ENCODE peak calls at places on chromosomes 13 and 19, in seven cellular contexts. A is naive thymus-derived CD8-positive, alpha-beta T cell; B is HFFc6; D is Ammon's horn; E is ovary; V is AG09319; U is Calu3. Y is an unnamed sample.

GRCh38 chr19:10808937-10809655 is 26.9 kb downstream of the TMED1 start:
- DNase-seq in A (no peak), B (peak), D (no peak), E (no peak), V (no peak), U (peak), Y (no peak)

GRCh38 chr19:47797996-47798903 is 6.1 kb downstream of the TPRX1 start:
- DNase-seq in A (no peak), B (no peak), D (no peak), E (no peak), V (no peak), U (no peak), Y (no peak)

GRCh38 chr19:46134527-46134926 is 10.0 kb upstream of the IGFL3 start:
- DNase-seq in A (no peak), B (no peak), D (no peak), E (no peak), V (no peak), U (no peak), Y (no peak)

GRCh38 chr13:49084961-49085360 is 109.2 kb downstream of the FNDC3A start:
- DNase-seq in A (no peak), B (no peak), D (no peak), E (no peak), V (no peak), U (no peak), Y (no peak)

GRCh38 chr13:77898097-77898496 is 20.5 kb downstream of the EDNRB start:
- DNase-seq in A (no peak), B (no peak), D (no peak), E (no peak), V (no peak), U (no peak), Y (no peak)

GRCh38 chr13:96993660-96994029 is 631 bp downstream of the OXGR1 start:
- DNase-seq in A (no peak), B (no peak), D (peak), E (no peak), V (no peak), U (no peak), Y (no peak)

GRCh38 chr13:32476021-32476731 is 48.2 kb upstream of the N4BP2L1 start:
- DNase-seq in A (no peak), B (no peak), D (no peak), E (no peak), V (no peak), U (no peak), Y (no peak)

GRCh38 chr13:46495647-46496046 is 57.3 kb upstream of the LRCH1 start:
- DNase-seq in A (no peak), B (no peak), D (no peak), E (no peak), V (no peak), U (no peak), Y (no peak)

GRCh38 chr13:51221674-51222509 is at the start of gene FAM124A:
- DNase-seq in A (no peak), B (no peak), D (peak), E (peak), V (no peak), U (peak), Y (peak)

GRCh38 chr19:55086730-55087541 is 11.3 kb downstream of the EPS8L1 start:
- DNase-seq in A (peak), B (peak), D (peak), E (peak), V (peak), U (no peak), Y (peak)

GRCh38 chr19:41350735-41351338 is 2.9 kb downstream of the TGFB1 start:
- DNase-seq in A (no peak), B (no peak), D (no peak), E (no peak), V (no peak), U (no peak), Y (no peak)

GRCh38 chr13:57624565-57625435 is 6.7 kb upstream of the PCDH17 start:
- DNase-seq in A (no peak), B (peak), D (peak), E (no peak), V (peak), U (peak), Y (no peak)

GRCh38 chr13:23794267-23795161 is 94.7 kb downstream of the MIPEP start:
- DNase-seq in A (no peak), B (peak), D (no peak), E (no peak), V (peak), U (no peak), Y (no peak)

GRCh38 chr19:42129399-42130253 is 2.6 kb downstream of the POU2F2 start:
- DNase-seq in A (no peak), B (peak), D (peak), E (no peak), V (no peak), U (no peak), Y (peak)

GRCh38 chr13:34369925-34370324 is 552.0 kb downstream of the RFC3 start:
- DNase-seq in A (no peak), B (peak), D (no peak), E (no peak), V (no peak), U (no peak), Y (no peak)

GRCh38 chr13:41546372-41547252 is 89.3 kb downstream of the RGCC start:
- DNase-seq in A (no peak), B (peak), D (no peak), E (no peak), V (no peak), U (no peak), Y (no peak)

GRCh38 chr19:10863107-10863700 is 8.1 kb upstream of the CARM1 start:
- DNase-seq in A (no peak), B (peak), D (no peak), E (peak), V (no peak), U (peak), Y (no peak)

GRCh38 chr19:7670150-7670784 is 1.4 kb downstream of the RETN start:
- DNase-seq in A (no peak), B (no peak), D (peak), E (no peak), V (no peak), U (no peak), Y (peak)

GRCh38 chr13:100534147-100534818 is 54.3 kb downstream of the GGACT start:
- DNase-seq in A (no peak), B (no peak), D (no peak), E (no peak), V (no peak), U (no peak), Y (no peak)

GRCh38 chr13:50230365-50230978 is 215.2 kb downstream of the KCNRG start:
- DNase-seq in A (no peak), B (no peak), D (peak), E (no peak), V (peak), U (no peak), Y (no peak)

GRCh38 chr19:36008336-36008978 is at the start of gene SYNE4:
- DNase-seq in A (no peak), B (no peak), D (no peak), E (peak), V (no peak), U (peak), Y (no peak)

GRCh38 chr13:22121340-22121739 is 450.5 kb downstream of the FGF9 start:
- DNase-seq in A (no peak), B (no peak), D (no peak), E (no peak), V (no peak), U (no peak), Y (no peak)

GRCh38 chr19:2426661-2427322 is 594 bp downstream of the TIMM13 start:
- DNase-seq in A (no peak), B (no peak), D (no peak), E (peak), V (no peak), U (peak), Y (peak)